ENCODE peak calls at places on chromosomes 13 and 19, in ten cellular contexts. K, V, H, Y, D, M, U, F, P and O are unnamed samples.
A peak's percentile ranks its signal among the peaks of the same experiment; 100 is the strongest.

GRCh38 chr13:80306573-80306972 is 34.4 kb downstream of the SPRY2 start:
- DNase-seq in M (no peak), P (no peak), V (no peak), U (no peak), H (no peak), Y (no peak), F (no peak), D (no peak), K (no peak), O (no peak)

GRCh38 chr19:44795398-44795987 is 13.4 kb upstream of the BCAM start:
- DNase-seq in U (no peak), M (no peak), P (no peak), K (no peak), H (no peak), Y (no peak), D (no peak), F (no peak), V (no peak), O (no peak)

GRCh38 chr19:2648528-2648937 is 54.0 kb downstream of the GNG7 start:
- DNase-seq in M (peak; percentile 40), D (peak; percentile 61), Y (peak; percentile 70), V (peak; percentile 46), H (peak; percentile 10), K (peak; percentile 83), P (peak; percentile 86), F (peak; percentile 65), U (peak; percentile 84), O (peak; percentile 40)

GRCh38 chr19:21022996-21023395 is 2.5 kb downstream of the ZNF430 start:
- DNase-seq in U (no peak), P (no peak), M (no peak), H (peak; percentile 19), D (no peak), F (peak; percentile 56), K (no peak), Y (peak; percentile 42), V (no peak), O (no peak)

GRCh38 chr19:18776736-18777135 is 14.4 kb downstream of the COMP start:
- DNase-seq in M (no peak), D (no peak), K (no peak), F (no peak), Y (no peak), U (no peak), H (no peak), V (no peak), P (no peak), O (no peak)

GRCh38 chr19:40735003-40735771 is 15.1 kb downstream of the ACTMAP start:
- DNase-seq in D (no peak), M (no peak), U (no peak), Y (no peak), V (no peak), K (no peak), P (no peak), H (no peak), F (no peak), O (no peak)

GRCh38 chr13:77980592-77980991 is 62.0 kb upstream of the EDNRB start:
- DNase-seq in F (no peak), V (no peak), P (no peak), M (no peak), K (no peak), H (peak; percentile 0), U (no peak), Y (no peak), D (no peak), O (no peak)

GRCh38 chr13:26041476-26041875 is 10.3 kb downstream of the SHISA2 start:
- DNase-seq in M (no peak), H (no peak), D (no peak), F (no peak), U (no peak), Y (no peak), K (no peak), V (no peak), P (no peak), O (no peak)

GRCh38 chr13:34176636-34177035 is 358.7 kb downstream of the RFC3 start:
- DNase-seq in M (no peak), Y (no peak), P (no peak), F (no peak), U (no peak), V (no peak), H (no peak), K (no peak), D (no peak), O (no peak)